ENCODE peak calls at places on chromosomes 12 and 14, in five cellular contexts. X is body of pancreas; D is sigmoid colon; M is CD8-positive, alpha-beta memory T cell; P is pancreas. W is an unnamed sample.

GRCh38 chr12:13079440-13079906 is 24.0 kb downstream of the GSG1 start:
- DNase-seq in X (no peak), D (no peak), M (no peak), P (no peak), W (no peak)

GRCh38 chr12:28440209-28440608 is 250.0 kb downstream of the CCDC91 start:
- DNase-seq in X (no peak), D (no peak), M (no peak), P (no peak), W (no peak)

GRCh38 chr14:75910048-75910447 is 71.7 kb downstream of the TGFB3 start:
- DNase-seq in X (no peak), D (no peak), M (no peak), P (no peak), W (no peak)

GRCh38 chr12:116138380-116138779 is 139.1 kb downstream of the MED13L start:
- DNase-seq in X (no peak), D (no peak), M (no peak), P (no peak), W (no peak)

GRCh38 chr12:8018666-8019581 is 13.6 kb upstream of the FOXJ2 start:
- DNase-seq in X (peak), D (no peak), M (peak), P (no peak), W (peak)

GRCh38 chr12:28973491-28973890 is 175.6 kb upstream of the FAR2 start:
- DNase-seq in X (no peak), D (no peak), M (no peak), P (no peak), W (no peak)

GRCh38 chr14:104105071-104105821 is 19.7 kb downstream of the ASPG start:
- DNase-seq in X (peak), D (peak), M (no peak), P (no peak), W (no peak)

GRCh38 chr12:78880078-78880477 is 15.5 kb downstream of the SYT1 start:
- DNase-seq in X (no peak), D (no peak), M (no peak), P (no peak), W (no peak)

GRCh38 chr12:104354167-104354867 is 50.8 kb downstream of the EID3 start:
- DNase-seq in X (no peak), D (no peak), M (no peak), P (no peak), W (no peak)

GRCh38 chr12:46264057-46264456 is 4.8 kb downstream of the SLC38A1 start:
- DNase-seq in X (no peak), D (no peak), M (no peak), P (no peak), W (peak)

GRCh38 chr12:64946132-64946829 is 121.8 kb downstream of the TBC1D30 start:
- DNase-seq in X (peak), D (peak), M (no peak), P (no peak), W (no peak)

GRCh38 chr12:122395319-122395718 is 27.1 kb downstream of the CLIP1 start:
- DNase-seq in X (no peak), D (no peak), M (no peak), P (no peak), W (no peak)

GRCh38 chr12:124940393-124941169 is 26.1 kb upstream of the UBC start:
- DNase-seq in X (peak), D (peak), M (peak), P (peak), W (peak)

GRCh38 chr14:67449096-67449495 is 37.1 kb upstream of the PLEK2 start:
- DNase-seq in X (no peak), D (no peak), M (no peak), P (no peak), W (no peak)

GRCh38 chr12:129138776-129139175 is 285.5 kb downstream of the GLT1D1 start:
- DNase-seq in X (no peak), D (no peak), M (no peak), P (no peak), W (no peak)

GRCh38 chr12:44000309-44000952 is 164.6 kb downstream of the TMEM117 start:
- DNase-seq in X (peak), D (no peak), M (peak), P (no peak), W (peak)

GRCh38 chr14:83470466-83470865 is 1936.8 kb upstream of the SEL1L start:
- DNase-seq in X (no peak), D (no peak), M (no peak), P (no peak), W (no peak)

GRCh38 chr12:47223848-47224213 is 144.1 kb upstream of the AMIGO2 start:
- DNase-seq in X (peak), D (no peak), M (no peak), P (peak), W (no peak)

GRCh38 chr12:75322464-75322863 is 7.7 kb downstream of the CAPS2 start:
- DNase-seq in X (no peak), D (no peak), M (no peak), P (no peak), W (no peak)
- H3K4me3 ChIP-seq in X (no peak), D (no peak), M (no peak), P (no peak), W (no peak)

GRCh38 chr14:88791252-88791621 is 1.5 kb downstream of the EML5 start:
- DNase-seq in X (no peak), D (no peak), M (no peak), P (no peak), W (no peak)
- H3K4me3 ChIP-seq in X (no peak), D (no peak), M (no peak), P (no peak), W (no peak)

GRCh38 chr12:52042706-52043385 is 8.4 kb upstream of the NR4A1 start:
- DNase-seq in X (no peak), D (peak), M (no peak), P (no peak), W (no peak)

GRCh38 chr12:52044284-52044983 is 6.8 kb upstream of the NR4A1 start:
- DNase-seq in X (peak), D (peak), M (no peak), P (peak), W (no peak)

GRCh38 chr12:52045794-52046199 is 5.4 kb upstream of the NR4A1 start:
- DNase-seq in X (no peak), D (peak), M (no peak), P (peak), W (peak)

GRCh38 chr12:52041695-52042123 is 9.5 kb upstream of the NR4A1 start:
- DNase-seq in X (peak), D (peak), M (peak), P (peak), W (peak)

DNA sequence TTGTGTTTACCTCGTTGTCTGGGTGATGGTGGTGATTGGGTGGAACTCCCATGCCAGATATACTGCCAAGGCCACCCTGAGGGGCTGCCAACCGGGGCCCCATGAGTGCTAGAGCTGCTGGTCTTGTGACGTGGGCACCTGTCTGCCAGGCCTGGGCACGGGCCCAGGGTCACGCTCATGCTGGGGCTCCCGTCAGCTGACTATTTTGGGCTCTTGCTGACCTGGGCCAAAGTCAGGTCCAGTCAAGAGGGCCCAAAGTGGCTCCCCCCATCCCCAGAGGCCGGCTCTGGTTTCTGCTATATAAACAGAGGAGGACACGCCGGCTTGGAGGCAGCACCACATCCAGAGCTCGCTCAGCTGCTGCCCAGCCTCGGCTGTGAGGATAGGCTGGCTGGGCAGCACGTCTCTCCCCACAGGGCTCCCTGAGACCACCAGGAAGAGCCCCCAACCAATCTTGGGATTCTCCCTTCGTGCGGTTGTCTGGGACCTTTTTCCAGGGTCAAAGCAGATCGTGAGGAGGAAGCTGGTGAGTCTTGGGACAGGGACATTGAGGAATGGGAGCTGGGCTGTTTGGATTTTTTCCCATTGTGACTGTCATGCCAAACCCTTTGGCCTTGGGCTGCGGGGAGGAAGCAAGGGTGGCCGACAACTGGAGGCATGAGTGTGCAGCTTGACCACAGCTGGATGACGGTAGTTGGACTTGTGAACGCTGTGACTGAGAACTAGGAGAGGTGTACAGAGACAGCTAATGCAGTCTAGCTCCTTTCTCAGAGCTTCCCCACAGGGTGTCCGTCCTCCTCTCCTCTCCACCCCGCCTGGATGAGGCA is 7.6 kb upstream of the NR4A1 start:
- DNase-seq in X (peak), D (peak), M (no peak), P (peak), W (no peak)
- H3K4me3 ChIP-seq in X (no peak), D (no peak), M (no peak), P (no peak), W (no peak)

GRCh38 chr12:106586535-106586802 is 3.7 kb downstream of the RFX4 start:
- DNase-seq in X (no peak), D (no peak), M (no peak), P (no peak), W (no peak)
- H3K4me3 ChIP-seq in X (no peak), D (peak), M (no peak), P (no peak), W (no peak)

GRCh38 chr12:6538420-6539275 is 4.3 kb downstream of the GAPDH start:
- DNase-seq in X (no peak), D (peak), M (no peak), P (no peak), W (peak)

GRCh38 chr12:6541371-6542165 is 7.3 kb downstream of the GAPDH start:
- DNase-seq in X (no peak), D (peak), M (no peak), P (no peak), W (no peak)

GRCh38 chr12:6542209-6543009 is 8.1 kb downstream of the GAPDH start:
- DNase-seq in X (no peak), D (peak), M (no peak), P (no peak), W (no peak)

GRCh38 chr12:6539276-6540134 is 5.2 kb downstream of the GAPDH start:
- DNase-seq in X (no peak), D (peak), M (no peak), P (no peak), W (peak)

DNA sequence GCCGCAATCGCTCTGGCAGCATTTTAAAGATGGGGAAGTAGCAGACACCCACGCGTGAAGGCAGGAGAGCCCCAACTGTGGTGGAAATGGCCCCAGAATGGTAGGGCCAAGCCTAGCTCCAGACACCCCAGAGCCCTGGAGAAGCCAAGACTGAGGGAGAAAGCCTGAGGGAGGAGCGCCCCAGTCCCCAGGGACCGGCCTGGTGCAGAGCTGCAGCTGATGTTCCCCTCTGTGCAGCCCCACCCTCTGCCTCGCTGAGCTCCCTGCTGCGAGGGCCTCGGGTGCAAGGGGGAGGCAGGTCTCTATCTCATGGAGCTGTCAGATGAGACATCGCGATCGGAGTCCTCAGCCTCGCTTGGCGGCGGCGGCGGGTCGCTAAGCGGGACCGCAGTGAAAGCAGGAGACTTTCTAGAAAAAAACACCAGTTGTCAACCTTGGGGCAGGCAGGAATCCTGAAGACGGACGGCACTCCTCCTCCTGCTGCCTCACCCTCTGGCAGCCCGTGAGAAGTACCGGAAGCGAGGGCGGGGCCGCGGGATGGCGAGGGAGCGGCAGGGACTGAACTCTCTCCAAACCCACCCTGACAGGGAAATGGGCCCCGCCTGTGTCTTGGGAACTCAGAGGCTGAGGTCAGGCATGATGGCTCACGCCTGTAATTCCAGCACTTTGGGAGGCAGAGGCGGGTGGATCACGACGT is 6.0 kb downstream of the GAPDH start:
- DNase-seq in X (peak), D (peak), M (peak), P (no peak), W (peak)
- H3K4me3 ChIP-seq in X (no peak), D (peak), M (no peak), P (no peak), W (no peak)

GRCh38 chr12:114400925-114401324 is 5.0 kb downstream of the TBX5 start:
- DNase-seq in X (no peak), D (peak), M (no peak), P (no peak), W (no peak)

GRCh38 chr12:114397978-114398881 is 7.7 kb downstream of the TBX5 start:
- DNase-seq in X (no peak), D (peak), M (no peak), P (no peak), W (no peak)

GRCh38 chr12:114401346-114402320 is 4.3 kb downstream of the TBX5 start:
- DNase-seq in X (no peak), D (peak), M (no peak), P (no peak), W (no peak)

GRCh38 chr12:114399664-114400211 is 6.2 kb downstream of the TBX5 start:
- DNase-seq in X (no peak), D (peak), M (no peak), P (no peak), W (no peak)

GRCh38 chr12:114400395-114400794 is 5.5 kb downstream of the TBX5 start:
- DNase-seq in X (no peak), D (peak), M (no peak), P (no peak), W (no peak)
- H3K4me3 ChIP-seq in X (no peak), D (no peak), M (no peak), P (no peak), W (no peak)